ENCODE peak calls at places on chromosome 22, in five cellular contexts. Z is NCI-H1694 treated with DMSO at 0.1 percent for 48 hours, C is NT2/D1, U is GM19239, L is HT1080. G is an unnamed sample.
A peak's percentile ranks its signal among the peaks of the same experiment; 100 is the strongest.

GRCh38 chr22:44658371-44658953 is 43.5 kb upstream of the PRR5 start:
- DNase-seq in U (no peak), L (peak; percentile 67), C (no peak), Z (no peak), G (no peak)

GRCh38 chr22:45444168-45444567 is 30.7 kb downstream of the RIBC2 start:
- DNase-seq in U (no peak), L (no peak), C (no peak), Z (no peak), G (no peak)

GRCh38 chr22:46055176-46055850 is 78.4 kb upstream of the WNT7B start:
- DNase-seq in Z (peak; percentile 58), C (no peak), U (no peak), L (peak; percentile 56), G (no peak)

GRCh38 chr22:19429950-19430889 is 1.3 kb downstream of the HIRA start:
- DNase-seq in Z (no peak), L (peak; percentile 18), C (no peak), U (peak; percentile 15), G (peak; percentile 35)

GRCh38 chr22:49298834-49299750 is 528.6 kb downstream of the BRD1 start:
- DNase-seq in U (no peak), C (no peak), Z (no peak), L (no peak), G (no peak)

GRCh38 chr22:50635591-50635990 is 7.6 kb upstream of the ARSA start:
- DNase-seq in C (no peak), U (no peak), L (no peak), Z (no peak), G (no peak)

GRCh38 chr22:36337365-36338130 is 50.2 kb downstream of the MYH9 start:
- DNase-seq in L (no peak), C (no peak), U (no peak), Z (no peak), G (no peak)

GRCh38 chr22:47297261-47298016 is 535.0 kb downstream of the TBC1D22A start:
- DNase-seq in L (no peak), Z (no peak), U (no peak), C (no peak), G (no peak)

GRCh38 chr22:43891360-43892182 is at the start of gene PNPLA5:
- DNase-seq in L (no peak), Z (no peak), C (no peak), U (no peak), G (no peak)

GRCh38 chr22:49107961-49108530 is 719.6 kb downstream of the BRD1 start:
- DNase-seq in C (no peak), L (no peak), U (no peak), Z (no peak), G (no peak)

GRCh38 chr22:28759861-28760560 is 12.5 kb upstream of the CCDC117 start:
- DNase-seq in U (no peak), Z (no peak), C (peak; percentile 30), L (no peak), G (no peak)

GRCh38 chr22:40818192-40818746 is 877 bp downstream of the SLC25A17 start:
- DNase-seq in L (no peak), U (no peak), C (no peak), Z (no peak), G (no peak)

GRCh38 chr22:37545703-37546435 is 14.4 kb upstream of the CDC42EP1 start:
- DNase-seq in Z (no peak), C (peak; percentile 80), L (peak; percentile 88), U (no peak), G (no peak)

GRCh38 chr22:30277547-30278344 is 11.1 kb upstream of the OSM start:
- DNase-seq in L (peak; percentile 92), Z (no peak), U (no peak), C (no peak), G (no peak)

GRCh38 chr22:39220897-39221850 is 23.6 kb downstream of the PDGFB start:
- DNase-seq in Z (no peak), U (no peak), C (no peak), L (no peak), G (no peak)

GRCh38 chr22:50148166-50148500 is 22.4 kb upstream of the PANX2 start:
- DNase-seq in L (no peak), Z (no peak), U (no peak), C (no peak), G (no peak)

G was measured in HEK293T.